ENCODE peak calls at places on chromosomes 7 and 10, in ten cellular contexts. S, Y, M, R, G, B, D, K, F and X are unnamed samples.

GRCh38 chr7:104174798-104175197 is 33.0 kb downstream of the ORC5 start:
- DNase-seq in S (no peak), Y (no peak), M (no peak), R (no peak), G (no peak), B (no peak), D (no peak), K (no peak), F (no peak), X (no peak)

GRCh38 chr7:27462575-27463270 is 200.0 kb downstream of the HIBADH start:
- DNase-seq in S (no peak), Y (no peak), M (peak), R (no peak), G (no peak), B (no peak), D (no peak), K (no peak), F (no peak), X (no peak)

GRCh38 chr7:94313926-94314325 is 80.8 kb upstream of the COL1A2 start:
- DNase-seq in S (no peak), Y (no peak), M (peak), R (no peak), G (peak), B (no peak), D (no peak), K (no peak), F (no peak), X (no peak)

GRCh38 chr10:124259139-124259825 is 159.4 kb downstream of the OAT start:
- DNase-seq in S (no peak), Y (no peak), M (peak), R (no peak), G (peak), B (no peak), D (no peak), K (no peak), F (no peak), X (no peak)

GRCh38 chr7:103988468-103989199 is 824 bp downstream of the RELN start:
- DNase-seq in S (no peak), Y (no peak), M (no peak), R (no peak), G (peak), B (no peak), D (no peak), K (no peak), F (peak), X (no peak)

GRCh38 chr10:24721254-24722106 is 2.2 kb downstream of the ARHGAP21 start:
- DNase-seq in S (peak), Y (no peak), M (no peak), R (peak), G (peak), B (peak), D (peak), K (no peak), F (peak), X (no peak)

GRCh38 chr10:28838908-28839307 is 161.6 kb downstream of the BAMBI start:
- DNase-seq in S (no peak), Y (no peak), M (peak), R (peak), G (peak), B (no peak), D (no peak), K (no peak), F (no peak), X (no peak)

GRCh38 chr10:78164687-78165086 is 131.0 kb downstream of the RPS24 start:
- DNase-seq in S (no peak), Y (no peak), M (no peak), R (no peak), G (no peak), B (no peak), D (no peak), K (no peak), F (no peak), X (no peak)

GRCh38 chr10:127937069-127937468 is 30.2 kb downstream of the PTPRE start:
- DNase-seq in S (no peak), Y (no peak), M (no peak), R (no peak), G (no peak), B (no peak), D (no peak), K (no peak), F (peak), X (no peak)

GRCh38 chr7:88092676-88092999 is 127.2 kb downstream of the SRI start:
- DNase-seq in S (no peak), Y (no peak), M (no peak), R (no peak), G (no peak), B (no peak), D (no peak), K (no peak), F (no peak), X (no peak)

GRCh38 chr10:16521311-16522016 is at the start of gene C1QL3:
- DNase-seq in S (no peak), Y (no peak), M (no peak), R (peak), G (peak), B (peak), D (no peak), K (peak), F (peak), X (no peak)

GRCh38 chr7:105473163-105473562 is 48.9 kb downstream of the PUS7 start:
- DNase-seq in S (no peak), Y (no peak), M (peak), R (peak), G (no peak), B (no peak), D (no peak), K (no peak), F (peak), X (no peak)

GRCh38 chr7:128094111-128094570 is 62.9 kb upstream of the LRRC4 start:
- DNase-seq in S (no peak), Y (no peak), M (no peak), R (no peak), G (no peak), B (no peak), D (peak), K (no peak), F (peak), X (no peak)

GRCh38 chr10:46556515-46557318 is at the start of gene GPRIN2:
- DNase-seq in S (no peak), Y (peak), M (no peak), R (peak), G (no peak), B (peak), D (no peak), K (no peak), F (peak), X (no peak)

GRCh38 chr7:123643495-123644428 is 11.9 kb upstream of the LMOD2 start:
- DNase-seq in S (no peak), Y (no peak), M (peak), R (peak), G (peak), B (no peak), D (no peak), K (no peak), F (peak), X (no peak)

GRCh38 chr7:70114854-70115253 is 516.6 kb downstream of the AUTS2 start:
- DNase-seq in S (no peak), Y (no peak), M (no peak), R (no peak), G (no peak), B (no peak), D (no peak), K (no peak), F (no peak), X (no peak)

GRCh38 chr10:122186822-122187810 is 84.0 kb upstream of the BTBD16 start:
- DNase-seq in S (no peak), Y (no peak), M (no peak), R (no peak), G (no peak), B (no peak), D (no peak), K (no peak), F (no peak), X (no peak)

GRCh38 chr10:94687625-94688248 is 4.2 kb downstream of the CYP2C18 start:
- DNase-seq in S (no peak), Y (no peak), M (no peak), R (no peak), G (no peak), B (no peak), D (no peak), K (no peak), F (no peak), X (no peak)

GRCh38 chr7:39530996-39531395 is 35.2 kb upstream of the YAE1 start:
- DNase-seq in S (no peak), Y (no peak), M (no peak), R (no peak), G (no peak), B (no peak), D (no peak), K (no peak), F (no peak), X (no peak)

GRCh38 chr7:115230882-115231508 is 309.1 kb downstream of the MDFIC start:
- DNase-seq in S (no peak), Y (no peak), M (peak), R (no peak), G (peak), B (no peak), D (no peak), K (no peak), F (peak), X (no peak)

GRCh38 chr10:122199070-122199469 is 72.0 kb upstream of the BTBD16 start:
- DNase-seq in S (no peak), Y (no peak), M (no peak), R (no peak), G (no peak), B (no peak), D (peak), K (no peak), F (no peak), X (no peak)

GRCh38 chr10:34063592-34063991 is 729.1 kb upstream of the NRP1 start:
- DNase-seq in S (no peak), Y (no peak), M (no peak), R (no peak), G (no peak), B (no peak), D (no peak), K (no peak), F (no peak), X (no peak)

GRCh38 chr10:25556457-25556856 is 377.6 kb upstream of the MYO3A start:
- DNase-seq in S (no peak), Y (no peak), M (no peak), R (no peak), G (no peak), B (no peak), D (no peak), K (no peak), F (peak), X (no peak)

GRCh38 chr7:94632338-94633024 is 23.5 kb downstream of the SGCE start:
- DNase-seq in S (no peak), Y (no peak), M (peak), R (no peak), G (peak), B (no peak), D (no peak), K (no peak), F (peak), X (no peak)

GRCh38 chr7:145909956-145910611 is 206.5 kb upstream of the CNTNAP2 start:
- DNase-seq in S (peak), Y (no peak), M (peak), R (no peak), G (no peak), B (no peak), D (no peak), K (no peak), F (peak), X (no peak)

GRCh38 chr7:96949766-96950165 is 55.6 kb upstream of the DLX6 start:
- DNase-seq in S (no peak), Y (no peak), M (peak), R (peak), G (peak), B (no peak), D (no peak), K (no peak), F (no peak), X (no peak)

GRCh38 chr10:91350651-91351081 is 59.5 kb upstream of the HECTD2 start:
- DNase-seq in S (no peak), Y (no peak), M (no peak), R (no peak), G (peak), B (no peak), D (no peak), K (no peak), F (peak), X (no peak)

GRCh38 chr7:81170291-81170690 is 251.4 kb upstream of the SEMA3C start:
- DNase-seq in S (no peak), Y (no peak), M (no peak), R (no peak), G (no peak), B (no peak), D (no peak), K (no peak), F (no peak), X (no peak)